ENCODE peak calls at places on chromosomes 5 and 9, in six cellular contexts. P is IMR-90, Y is mesenchymal stem cell, T is H9, U is neuronal stem cell, S is H1. V is an unnamed sample.

GRCh38 chr5:64680289-64680688 is 10.0 kb upstream of the SHISAL2B start:
- DNase-seq in Y (peak), P (no peak), T (peak), U (no peak), S (no peak), V (no peak)

GRCh38 chr5:176167800-176168199 is 70.4 kb upstream of the SIMC1 start:
- DNase-seq in S (no peak), P (no peak), U (peak), Y (no peak), T (no peak), V (no peak)

GRCh38 chr9:103397868-103398600 is 402.9 kb downstream of the CYLC2 start:
- DNase-seq in Y (no peak), S (peak), T (peak), P (no peak), U (peak), V (peak)

GRCh38 chr9:2657427-2657826 is 35.8 kb downstream of the VLDLR start:
- DNase-seq in T (no peak), Y (no peak), S (no peak), P (no peak), U (no peak), V (no peak)

GRCh38 chr5:95940758-95941682 is 20.6 kb downstream of the ELL2 start:
- DNase-seq in U (no peak), S (no peak), P (no peak), Y (no peak), T (peak), V (no peak)

GRCh38 chr5:94698189-94698588 is 79.7 kb downstream of the SLF1 start:
- DNase-seq in Y (no peak), P (no peak), S (no peak), T (no peak), U (no peak), V (peak)

GRCh38 chr5:17001418-17001817 is 65.3 kb upstream of the MYO10 start:
- DNase-seq in Y (peak), T (no peak), S (no peak), U (no peak), P (peak), V (no peak)

GRCh38 chr5:17805426-17805825 is 171.2 kb downstream of the TAF11L14 start:
- DNase-seq in T (no peak), U (no peak), Y (no peak), S (no peak), P (peak), V (no peak)

GRCh38 chr5:179974946-179975712 is 67.4 kb upstream of the TBC1D9B start:
- DNase-seq in P (no peak), U (peak), S (peak), T (peak), Y (peak), V (peak)

GRCh38 chr5:55096186-55096585 is 6.3 kb upstream of the GZMA start:
- DNase-seq in S (no peak), P (no peak), U (no peak), T (no peak), Y (no peak), V (no peak)

GRCh38 chr5:181205735-181206401 is 872 bp upstream of the TRIM7 start:
- DNase-seq in P (peak), U (no peak), T (no peak), Y (peak), S (no peak), V (peak)

GRCh38 chr5:139903805-139904565 is 108.4 kb downstream of the PSD2 start:
- DNase-seq in U (peak), Y (peak), T (peak), S (no peak), P (no peak), V (no peak)

GRCh38 chr9:106962615-106963363 is 99.8 kb downstream of the ZNF462 start:
- DNase-seq in Y (no peak), S (no peak), U (no peak), T (no peak), P (no peak), V (peak)

GRCh38 chr9:6268830-6269397 is 53.3 kb downstream of the IL33 start:
- DNase-seq in U (no peak), Y (no peak), P (no peak), T (no peak), S (no peak), V (no peak)

GRCh38 chr5:115501457-115501856 is 43.1 kb downstream of the FEM1C start:
- DNase-seq in U (no peak), T (no peak), S (no peak), P (no peak), Y (no peak), V (no peak)

GRCh38 chr9:72129271-72130156 is 19.7 kb upstream of the GDA start:
- DNase-seq in T (no peak), S (no peak), P (no peak), U (no peak), Y (no peak), V (no peak)

GRCh38 chr9:78320030-78320693 is 23.2 kb downstream of the PSAT1 start:
- DNase-seq in T (no peak), P (no peak), S (no peak), U (no peak), Y (no peak), V (no peak)

GRCh38 chr9:126722922-126723806 is 81.7 kb upstream of the ZBTB43 start:
- DNase-seq in T (peak), U (no peak), S (no peak), Y (peak), P (no peak), V (no peak)

GRCh38 chr5:56900858-56901578 is 8.4 kb upstream of the SETD9 start:
- DNase-seq in S (no peak), T (no peak), P (peak), U (peak), Y (peak), V (peak)

GRCh38 chr5:151384106-151384505 is 36.7 kb upstream of the SLC36A2 start:
- DNase-seq in Y (no peak), S (no peak), P (peak), U (no peak), T (no peak), V (peak)

GRCh38 chr5:10863763-10864383 is 102.8 kb upstream of the DAP start:
- DNase-seq in S (peak), U (peak), P (peak), T (peak), Y (peak), V (peak)

GRCh38 chr5:34923694-34924461 is 5.5 kb upstream of the DNAJC21 start:
- DNase-seq in P (peak), Y (peak), S (no peak), U (no peak), T (no peak), V (peak)

GRCh38 chr5:172891716-172892421 is 57.8 kb downstream of the ERGIC1 start:
- DNase-seq in T (no peak), Y (peak), S (no peak), U (no peak), P (no peak), V (peak)

GRCh38 chr5:96579711-96580110 is 82.5 kb upstream of the CAST start:
- DNase-seq in U (no peak), P (no peak), S (no peak), T (no peak), Y (peak), V (no peak)

GRCh38 chr5:75142566-75143136 is 90.3 kb upstream of the GCNT4 start:
- DNase-seq in P (no peak), T (no peak), Y (no peak), S (no peak), U (no peak), V (no peak)

GRCh38 chr5:176415240-176416122 is 858 bp downstream of the CLTB start:
- DNase-seq in Y (peak), P (peak), U (no peak), S (no peak), T (no peak), V (peak)

GRCh38 chr9:97984188-97985057 is 1.3 kb downstream of the ANP32B start:
- DNase-seq in U (peak), S (no peak), Y (peak), T (peak), P (peak), V (peak)

GRCh38 chr5:154860123-154860522 is 1.7 kb downstream of the CNOT8 start:
- DNase-seq in U (no peak), T (no peak), P (peak), S (no peak), Y (peak), V (peak)

GRCh38 chr5:177116631-177117373 is 16.8 kb upstream of the NSD1 start:
- DNase-seq in Y (no peak), U (peak), T (peak), P (peak), S (no peak), V (peak)

GRCh38 chr9:91166796-91167366 is 194.8 kb downstream of the AUH start:
- DNase-seq in S (no peak), P (peak), U (no peak), T (no peak), Y (peak), V (peak)

GRCh38 chr9:127215266-127216209 is 49.0 kb upstream of the GARNL3 start:
- DNase-seq in Y (no peak), T (no peak), U (no peak), S (no peak), P (no peak), V (no peak)

GRCh38 chr5:93342563-93343061 is 238.4 kb downstream of the NR2F1-AS1 start:
- DNase-seq in S (no peak), T (no peak), U (no peak), P (no peak), Y (no peak), V (no peak)

DNA sequence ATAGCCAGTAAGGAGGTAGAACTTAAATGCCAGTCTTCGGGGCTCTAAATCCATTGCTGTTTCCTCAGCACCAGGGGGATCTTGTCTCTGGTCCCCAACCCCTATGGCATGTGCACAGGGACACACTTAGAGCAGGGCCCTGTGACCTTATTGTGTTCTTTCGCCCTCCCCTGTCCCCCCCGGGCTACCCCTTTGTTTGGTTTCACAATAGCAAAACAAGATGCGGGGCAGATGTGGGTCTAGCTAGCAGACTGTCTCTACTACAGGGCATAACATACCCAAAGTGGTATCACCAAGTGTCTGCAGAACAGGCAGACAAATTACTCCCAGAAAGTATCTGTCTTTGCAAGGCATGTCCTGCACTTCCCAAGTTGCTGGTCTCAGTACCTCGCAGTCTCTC is 2.1 kb downstream of the FBLL1 start:
- DNase-seq in T (no peak), Y (no peak), P (no peak), U (no peak), S (no peak), V (peak)
- H2AFZ ChIP-seq in T (no peak), Y (no peak), P (no peak), U (no peak), S (no peak), V (no peak)

GRCh38 chr5:112077180-112077579 is 320.2 kb upstream of the NREP start:
- DNase-seq in Y (peak), U (no peak), P (peak), S (no peak), T (no peak), V (no peak)
- H2BK5ac ChIP-seq in Y (no peak), U (no peak), P (no peak), S (no peak), T (no peak), V (no peak)

GRCh38 chr5:61277781-61278180 is 54.3 kb upstream of the ZSWIM6 start:
- DNase-seq in P (no peak), Y (no peak), S (no peak), T (no peak), U (no peak), V (peak)

GRCh38 chr5:61279725-61280124 is 52.3 kb upstream of the ZSWIM6 start:
- DNase-seq in S (no peak), P (peak), U (no peak), T (no peak), Y (no peak), V (peak)

GRCh38 chr5:61275841-61276240 is 56.2 kb upstream of the ZSWIM6 start:
- DNase-seq in S (no peak), U (no peak), Y (peak), P (peak), T (no peak), V (peak)

GRCh38 chr5:61274561-61274960 is 57.5 kb upstream of the ZSWIM6 start:
- DNase-seq in Y (no peak), U (no peak), P (peak), T (no peak), S (no peak), V (no peak)

GRCh38 chr5:61277190-61277589 is 54.9 kb upstream of the ZSWIM6 start:
- DNase-seq in U (no peak), S (no peak), T (peak), P (peak), Y (peak), V (no peak)
- H3K9ac ChIP-seq in U (no peak), S (no peak), T (no peak), P (peak), Y (peak), V (no peak)

DNA sequence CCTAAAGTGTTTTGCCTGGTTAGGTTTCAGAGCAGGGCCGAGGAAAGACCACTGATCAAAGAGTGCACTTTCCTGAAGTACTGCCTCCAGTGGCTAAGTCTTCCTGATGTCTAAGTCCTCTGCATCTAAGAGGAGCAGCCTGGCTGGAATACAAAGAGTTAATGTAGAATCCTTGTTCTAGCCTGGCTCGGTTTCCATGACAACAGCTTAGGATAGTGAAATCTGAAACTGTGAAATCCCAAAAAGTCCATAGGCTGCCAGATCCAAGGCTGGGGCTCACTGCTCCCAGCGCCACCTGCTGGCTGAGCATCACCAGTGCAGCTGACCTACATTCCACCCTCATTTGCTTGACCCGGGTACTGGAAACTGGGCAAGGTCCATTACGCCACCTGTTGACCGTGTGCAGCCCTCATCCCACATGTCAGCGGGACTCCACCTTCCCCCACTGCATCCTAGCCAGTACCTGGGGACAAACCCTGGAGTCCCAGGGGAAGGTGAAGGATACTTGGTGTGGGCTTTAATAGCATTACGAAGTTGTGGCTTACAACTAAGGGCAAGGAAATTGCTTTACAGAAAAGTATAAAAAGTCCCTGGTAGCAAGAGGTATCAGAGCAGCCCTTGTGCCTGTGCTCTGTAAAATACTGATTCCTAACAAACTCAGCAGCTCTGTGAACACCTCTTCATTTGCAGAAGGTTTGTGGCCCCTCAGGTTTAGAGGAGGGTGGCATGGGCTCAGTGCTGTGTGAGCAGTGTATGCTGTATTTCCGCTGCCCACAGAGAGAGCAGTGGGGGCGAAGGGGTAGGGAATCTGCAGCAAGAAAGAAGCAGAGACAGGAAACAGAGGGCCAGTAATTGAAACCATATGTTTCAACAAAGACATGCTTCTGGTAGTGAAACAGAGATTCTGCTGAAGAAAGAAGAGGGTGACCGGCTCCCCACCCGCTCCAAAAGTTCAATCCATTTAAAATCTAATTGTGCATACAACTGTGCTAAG is 36.0 kb downstream of the PCDHGC5 start:
- DNase-seq in S (peak), U (peak), Y (peak), T (peak), P (peak), V (peak)
- H2AFZ ChIP-seq in S (no peak), U (peak), Y (no peak), T (no peak), P (peak), V (peak)

DNA sequence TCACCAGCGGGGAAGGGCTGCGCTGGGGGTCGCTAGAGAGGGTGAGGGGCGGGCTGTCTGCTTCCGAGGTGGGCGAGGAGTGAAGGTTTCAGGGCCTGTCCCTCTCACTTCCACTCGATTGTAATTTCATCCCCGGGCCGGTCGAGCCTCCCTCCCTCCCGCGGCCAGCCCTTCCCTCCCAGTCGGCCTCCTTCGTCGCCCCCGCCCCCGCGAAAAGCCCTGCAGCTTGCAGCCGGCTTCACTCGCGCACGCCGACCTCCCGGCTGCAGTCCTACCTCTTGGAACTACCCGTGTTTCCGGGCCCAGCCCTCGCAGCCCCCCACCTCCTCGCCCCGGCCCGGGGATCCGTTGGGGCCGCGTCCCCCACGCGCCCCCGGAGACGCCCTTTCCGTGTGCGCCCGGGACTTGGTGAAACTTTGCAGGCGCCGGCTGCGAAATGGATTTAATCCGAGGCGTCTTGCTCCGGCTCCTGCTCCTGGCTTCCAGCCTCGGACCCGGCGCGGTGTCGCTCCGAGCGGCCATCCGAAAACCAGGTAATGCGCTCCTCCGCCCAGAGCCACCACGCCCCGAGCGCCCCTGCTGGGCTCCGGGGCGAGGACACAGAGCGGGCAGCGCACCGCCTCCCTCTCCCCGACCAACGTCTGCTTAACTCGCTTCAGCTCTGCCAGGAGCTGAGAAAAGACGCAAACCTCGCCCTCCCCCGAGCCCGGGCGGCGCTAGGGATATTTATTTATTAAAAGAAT is at the start of gene EGFLAM:
- DNase-seq in Y (peak), P (no peak), S (peak), U (peak), T (peak), V (no peak)
- H2BK5ac ChIP-seq in Y (no peak), P (no peak), S (no peak), U (no peak), T (no peak), V (no peak)

V was measured in trophoblast cell.